ENCODE peak calls at places on chromosomes 2 and 18, in ten cellular contexts. G is foreskin fibroblast, S is body of pancreas, Z is transverse colon, I is B cell, U is breast epithelium, B is foreskin keratinocyte, H is neural progenitor cell, L is Peyer's patch, M is stomach. V is an unnamed sample.
A peak's percentile ranks its signal among the peaks of the same experiment; 100 is the strongest.

GRCh38 chr18:66994790-66995189 is 390.9 kb upstream of the CDH19 start:
- DNase-seq in G (no peak), Z (no peak), L (no peak), U (no peak), S (no peak), H (no peak), M (no peak), B (no peak), I (no peak), V (no peak)

GRCh38 chr18:80183273-80184050 is 63.9 kb downstream of the PARD6G start:
- DNase-seq in L (no peak), B (no peak), Z (no peak), M (no peak), S (no peak), G (no peak), U (no peak), I (peak; percentile 38), H (no peak), V (no peak)

GRCh38 chr2:96186562-96186961 is 22.1 kb downstream of the STARD7 start:
- DNase-seq in G (no peak), B (no peak), L (no peak), H (no peak), S (no peak), Z (no peak), I (no peak), U (no peak), M (no peak), V (no peak)

GRCh38 chr2:147464737-147465437 is 379.9 kb upstream of the ACVR2A start:
- DNase-seq in S (no peak), H (no peak), U (no peak), M (no peak), L (no peak), Z (no peak), B (peak; percentile 22), I (no peak), G (no peak), V (no peak)

GRCh38 chr2:119371111-119371510 is 4.3 kb downstream of the DBI start:
- DNase-seq in L (no peak), I (no peak), S (no peak), Z (no peak), U (peak; percentile 93), G (no peak), H (no peak), B (no peak), M (no peak), V (no peak)

GRCh38 chr18:22185723-22186386 is 16.5 kb downstream of the GATA6 start:
- DNase-seq in H (no peak), M (no peak), G (no peak), U (no peak), B (no peak), L (no peak), Z (no peak), I (no peak), S (no peak), V (no peak)

GRCh38 chr2:73685770-73686438 is 43.7 kb upstream of the NAT8 start:
- DNase-seq in L (no peak), I (no peak), S (peak; percentile 45), H (no peak), Z (peak; percentile 65), U (no peak), M (peak; percentile 66), G (peak; percentile 28), B (no peak), V (no peak)

GRCh38 chr18:75076286-75076685 is 132.7 kb downstream of the PTGR3 start:
- DNase-seq in H (no peak), U (no peak), G (no peak), I (no peak), Z (no peak), B (no peak), S (no peak), M (no peak), L (no peak), V (no peak)

GRCh38 chr2:112959109-112959591 is 18.7 kb upstream of the IL36G start:
- DNase-seq in U (no peak), H (peak; percentile 18), S (no peak), L (no peak), I (no peak), Z (no peak), G (no peak), M (no peak), B (peak; percentile 13), V (no peak)

GRCh38 chr2:25041307-25041927 is 459 bp upstream of the EFR3B start:
- DNase-seq in H (peak; percentile 88), U (peak; percentile 36), B (peak; percentile 22), Z (peak; percentile 70), I (no peak), M (peak; percentile 69), L (peak; percentile 34), S (peak; percentile 69), G (peak; percentile 60), V (peak; percentile 22)

GRCh38 chr2:220224711-220225519 is 597.5 kb downstream of the SLC4A3 start:
- DNase-seq in H (no peak), G (peak; percentile 82), S (no peak), I (no peak), U (no peak), Z (no peak), M (no peak), L (no peak), B (peak; percentile 93), V (no peak)

GRCh38 chr2:200288670-200289429 is 17.6 kb upstream of the SPATS2L start:
- DNase-seq in I (no peak), G (peak; percentile 97), B (peak; percentile 64), L (no peak), S (peak; percentile 16), U (peak; percentile 45), H (no peak), M (no peak), Z (no peak), V (peak; percentile 18)

GRCh38 chr2:232236200-232236599 is 142.4 kb upstream of the ALPP start:
- DNase-seq in L (no peak), M (no peak), G (peak; percentile 19), B (peak; percentile 79), H (no peak), U (no peak), S (no peak), Z (no peak), I (no peak), V (no peak)

GRCh38 chr2:33208400-33208799 is 261.6 kb downstream of the LTBP1 start:
- DNase-seq in S (no peak), H (no peak), U (no peak), I (no peak), L (no peak), G (no peak), Z (no peak), M (no peak), B (no peak), V (no peak)

GRCh38 chr18:38940863-38941531 is 1375.4 kb upstream of the CELF4 start:
- DNase-seq in U (no peak), G (peak; percentile 11), H (no peak), Z (no peak), M (no peak), B (peak; percentile 98), L (peak; percentile 16), S (no peak), I (peak; percentile 68), V (no peak)

GRCh38 chr2:100016756-100017155 is 125.6 kb downstream of the AFF3 start:
- DNase-seq in G (no peak), S (no peak), B (no peak), U (no peak), H (no peak), I (no peak), L (no peak), Z (no peak), M (no peak), V (no peak)

GRCh38 chr2:100015849-100016248 is 126.5 kb downstream of the AFF3 start:
- DNase-seq in H (no peak), I (no peak), M (no peak), Z (no peak), B (no peak), S (no peak), G (no peak), U (no peak), L (no peak), V (no peak)

GRCh38 chr2:100011272-100011711 is 131.1 kb downstream of the AFF3 start:
- DNase-seq in Z (no peak), L (no peak), I (no peak), H (no peak), U (no peak), G (peak; percentile 83), M (no peak), S (no peak), B (no peak), V (no peak)

GRCh38 chr2:100012575-100012974 is 129.8 kb downstream of the AFF3 start:
- DNase-seq in Z (no peak), L (no peak), I (no peak), S (no peak), G (peak; percentile 53), B (no peak), U (no peak), H (no peak), M (no peak), V (no peak)

GRCh38 chr2:100013892-100014677 is 128.3 kb downstream of the AFF3 start:
- DNase-seq in M (peak; percentile 41), H (peak; percentile 12), B (peak; percentile 32), I (no peak), L (no peak), S (no peak), G (peak; percentile 98), U (no peak), Z (no peak), V (peak; percentile 19)
- TF ChIP-seq CTCF in M (no peak), H (no peak), B (no peak), I (no peak), L (no peak), S (no peak), G (peak; percentile 15), U (no peak), Z (no peak), V (no peak)

GRCh38 chr2:127479219-127479825 is 47.0 kb downstream of the IWS1 start:
- DNase-seq in U (no peak), I (no peak), B (peak; percentile 32), Z (no peak), H (peak; percentile 70), M (no peak), L (no peak), G (peak; percentile 68), S (no peak), V (no peak)
- TF ChIP-seq CTCF in U (peak; percentile 27), I (peak; percentile 93), B (peak; percentile 87), Z (peak; percentile 53), H (peak; percentile 77), M (no peak), L (no peak), G (peak; percentile 65), S (peak; percentile 16), V (peak; percentile 57)

DNA sequence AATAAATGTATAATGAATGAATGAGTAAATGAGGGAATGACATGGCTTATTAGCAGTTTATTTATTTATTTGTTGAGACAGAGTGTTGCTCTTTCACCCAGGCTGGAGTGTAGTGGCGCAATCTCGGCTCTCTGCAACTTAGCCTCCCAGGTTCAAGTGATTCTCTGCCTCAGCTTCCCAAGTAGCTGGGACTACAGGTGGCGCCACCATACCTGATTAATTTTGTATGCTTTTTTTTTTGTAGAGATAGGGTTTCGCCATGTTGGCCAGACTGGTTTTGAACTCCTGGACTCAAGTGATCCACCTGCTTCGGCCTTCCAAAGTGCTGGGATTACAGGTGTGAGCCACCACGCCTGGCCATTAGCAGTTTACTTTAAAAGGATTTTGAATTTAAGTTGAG is 100.3 kb upstream of the CAVIN2 start:
- DNase-seq in Z (no peak), U (no peak), H (no peak), I (no peak), S (no peak), M (no peak), L (no peak), B (no peak), G (no peak), V (no peak)
- TF ChIP-seq CTCF in Z (no peak), U (no peak), H (peak; percentile 23), I (no peak), S (no peak), M (no peak), L (no peak), B (no peak), G (no peak), V (no peak)

GRCh38 chr2:3779650-3780049 is 76.3 kb downstream of the DCDC2C start:
- DNase-seq in L (no peak), U (no peak), B (no peak), M (no peak), I (no peak), G (no peak), H (no peak), Z (no peak), S (no peak), V (no peak)
- TF ChIP-seq CTCF in L (no peak), U (no peak), B (no peak), M (no peak), I (no peak), G (no peak), H (no peak), Z (no peak), S (no peak), V (no peak)